ENCODE peak calls at places on chromosomes 4 and X, in four cellular contexts. Y, J, B and F are unnamed samples.

GRCh38 chr4:35100932-35101331 is 1143.4 kb downstream of the ARAP2 start:
- DNase-seq in Y (no peak), J (no peak), B (no peak), F (no peak)

GRCh38 chrX:130110379-130111219 is at the start of gene ELF4:
- DNase-seq in J (peak), Y (no peak), B (no peak), F (peak)

GRCh38 chr4:86359944-86360478 is at the start of gene MAPK10:
- DNase-seq in Y (peak), B (peak), J (peak), F (no peak)

GRCh38 chrX:74325130-74326059 is 21.4 kb downstream of the ZCCHC13 start:
- DNase-seq in Y (no peak), B (no peak), J (no peak), F (no peak)

GRCh38 chr4:133147922-133148689 is 988 bp upstream of the PCDH10 start:
- DNase-seq in J (peak), B (peak), Y (no peak), F (no peak)

GRCh38 chr4:141391771-141392170 is 171.1 kb downstream of the ZNF330 start:
- DNase-seq in Y (no peak), J (no peak), B (peak), F (peak)

GRCh38 chr4:55756208-55756607 is 63.4 kb upstream of the EXOC1L start:
- DNase-seq in J (no peak), Y (no peak), B (no peak), F (no peak)

GRCh38 chr4:176342384-176342783 is 22.6 kb downstream of the SPCS3 start:
- DNase-seq in Y (no peak), J (no peak), B (no peak), F (no peak)

GRCh38 chr4:2395584-2395983 is 22.9 kb downstream of the ZFYVE28 start:
- DNase-seq in Y (no peak), J (no peak), B (no peak), F (no peak)

GRCh38 chr4:39732728-39733127 is 34.8 kb downstream of the UBE2K start:
- DNase-seq in J (peak), Y (no peak), B (peak), F (peak)

GRCh38 chrX:8704184-8704583 is 27.8 kb downstream of the ANOS1 start:
- DNase-seq in Y (no peak), B (no peak), J (no peak), F (no peak)

GRCh38 chr4:154332681-154333421 is 158.7 kb downstream of the DCHS2 start:
- DNase-seq in B (peak), J (peak), Y (no peak), F (no peak)

GRCh38 chrX:111869639-111870034 is 6.3 kb upstream of the TRPC5OS start:
- DNase-seq in J (peak), B (no peak), Y (peak), F (peak)
- H3K27ac ChIP-seq in J (no peak), B (no peak), Y (peak), F (no peak)

GRCh38 chrX:153723351-153724251 is 586 bp downstream of the BCAP31 start:
- DNase-seq in Y (peak), J (peak), B (no peak), F (no peak)
- TF ChIP-seq CTCF in Y (no peak), J (peak), B (peak), F (peak)

DNA sequence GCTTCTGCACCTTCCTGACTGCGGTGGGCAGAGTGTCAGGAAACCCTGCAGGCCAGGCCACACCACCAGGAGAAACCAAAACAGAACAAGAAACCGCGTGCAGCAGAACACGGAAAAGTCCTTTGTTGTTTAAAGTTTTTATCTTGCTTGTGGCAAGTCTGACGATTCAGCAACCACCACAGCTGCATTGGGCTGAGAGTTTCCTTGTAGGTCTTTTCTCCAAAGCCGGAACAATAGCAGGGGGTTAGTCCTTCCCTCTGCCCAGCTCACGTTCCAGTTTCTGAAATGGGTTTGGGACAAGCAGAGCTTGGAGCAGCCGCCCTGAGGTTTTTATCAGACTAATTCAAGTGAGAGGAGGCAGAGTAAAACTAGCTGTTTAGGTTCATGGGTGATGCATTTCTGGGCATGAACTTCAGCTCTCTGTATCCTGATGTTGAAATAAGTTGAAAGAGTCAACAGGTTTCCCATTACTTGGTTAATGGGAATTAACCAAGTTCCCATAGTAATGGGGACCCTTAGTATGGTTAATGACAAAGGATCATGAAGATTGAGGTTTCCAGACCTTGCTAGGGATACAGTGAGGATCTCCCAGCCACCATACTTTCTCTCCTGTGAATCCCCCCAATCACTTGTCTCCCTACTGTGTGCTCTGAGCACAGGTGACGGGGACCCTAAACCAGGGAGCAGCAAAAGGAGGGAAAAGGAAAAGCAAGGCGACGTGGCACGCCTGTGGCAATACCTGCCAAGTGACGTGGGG is 217.0 kb downstream of the PTTG2 start:
- DNase-seq in B (no peak), J (peak), Y (peak), F (no peak)
- H3K27ac ChIP-seq in B (peak), J (no peak), Y (peak), F (peak)

GRCh38 chr4:3750334-3750733 is 15.9 kb upstream of the ADRA2C start:
- DNase-seq in Y (no peak), B (no peak), J (no peak), F (no peak)
- TF ChIP-seq CTCF in Y (no peak), B (no peak), J (no peak), F (no peak)

DNA sequence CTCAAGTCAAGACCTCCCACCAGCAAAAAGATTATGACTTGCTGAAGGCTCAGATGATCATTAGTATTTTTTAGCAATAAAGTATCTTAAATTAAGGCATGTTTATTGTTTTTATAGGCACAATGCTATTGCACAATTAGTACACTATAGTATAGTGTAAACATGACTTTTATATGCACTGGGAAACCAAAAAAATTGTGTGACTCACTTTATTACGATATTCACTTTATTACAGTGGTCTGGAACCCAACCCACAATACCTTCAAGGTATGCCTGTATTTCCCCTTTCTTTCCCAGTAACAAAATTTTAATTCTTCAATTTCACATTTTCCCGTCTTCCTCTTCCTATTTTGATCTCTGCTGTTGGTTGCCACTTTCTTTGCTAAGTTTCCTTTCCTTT is 37.7 kb downstream of the ZCCHC12 start:
- DNase-seq in Y (no peak), J (no peak), B (no peak), F (no peak)
- H3K27ac ChIP-seq in Y (no peak), J (no peak), B (no peak), F (no peak)